ENCODE peak calls at places on chromosomes 11 and 22, in eight cellular contexts. I is Caki2, L is upper lobe of right lung, S is posterior vena cava, F is heart right ventricle, W is immature natural killer cell, A is foreskin fibroblast, O is skeletal muscle cell. M is an unnamed sample.

GRCh38 chr11:30825723-30826122 is 239.6 kb upstream of the MPPED2 start:
- DNase-seq in S (no peak), W (no peak), A (no peak), F (no peak), L (no peak), O (no peak), I (no peak), M (no peak)

GRCh38 chr11:76783901-76784813 is 1.0 kb downstream of the TSKU start:
- DNase-seq in L (peak), O (peak), S (peak), W (no peak), I (peak), A (peak), F (peak), M (peak)

GRCh38 chr11:37474889-37475288 is 876.9 kb upstream of the RAG2 start:
- DNase-seq in O (no peak), L (no peak), I (no peak), A (peak), S (no peak), F (no peak), W (no peak), M (no peak)

GRCh38 chr11:62974848-62975522 is 9.8 kb downstream of the SLC22A6 start:
- DNase-seq in L (peak), S (no peak), W (no peak), O (no peak), I (no peak), F (peak), A (no peak), M (peak)

GRCh38 chr11:35747638-35748037 is 85.1 kb downstream of the TRIM44 start:
- DNase-seq in O (no peak), F (no peak), W (no peak), A (no peak), S (no peak), L (no peak), I (no peak), M (peak)

GRCh38 chr11:68211546-68211945 is 1.6 kb downstream of the KMT5B start:
- DNase-seq in A (no peak), S (no peak), W (no peak), L (no peak), F (no peak), O (no peak), I (no peak), M (peak)

GRCh38 chr11:121321614-121322243 is 29.2 kb downstream of the SC5D start:
- DNase-seq in O (no peak), A (no peak), I (no peak), W (peak), F (no peak), S (no peak), L (no peak), M (no peak)

GRCh38 chr11:2097356-2097997 is 41.7 kb downstream of the IGF2 start:
- DNase-seq in O (peak), S (peak), W (no peak), F (peak), L (peak), I (peak), A (peak), M (no peak)

GRCh38 chr11:102225689-102226562 is 91.4 kb upstream of the BIRC3 start:
- DNase-seq in W (no peak), L (no peak), A (peak), I (peak), O (peak), F (no peak), S (no peak), M (no peak)

GRCh38 chr11:13082588-13082987 is 73.5 kb downstream of the RASSF10 start:
- DNase-seq in O (no peak), W (no peak), F (no peak), S (no peak), A (no peak), L (no peak), I (no peak), M (no peak)

GRCh38 chr11:103731681-103732080 is 304.8 kb upstream of the DDI1 start:
- DNase-seq in W (no peak), I (no peak), O (no peak), F (no peak), A (no peak), S (no peak), L (no peak), M (no peak)

GRCh38 chr11:89491141-89491690 is at the start of gene NOX4:
- DNase-seq in S (peak), F (peak), I (no peak), A (peak), W (no peak), L (peak), O (peak), M (no peak)

GRCh38 chr11:10770626-10771254 is 19.7 kb downstream of the CTR9 start:
- DNase-seq in S (no peak), F (peak), A (no peak), O (no peak), W (peak), I (peak), L (no peak), M (peak)

GRCh38 chr22:41900652-41901312 is 14.1 kb downstream of the SHISA8 start:
- DNase-seq in A (no peak), O (no peak), L (no peak), S (no peak), I (no peak), W (no peak), F (no peak), M (no peak)

GRCh38 chr11:17171342-17171741 is 36.4 kb downstream of the PIK3C2A start:
- DNase-seq in O (no peak), F (no peak), L (no peak), W (no peak), A (no peak), S (no peak), I (no peak), M (no peak)

GRCh38 chr11:95337972-95338429 is 107.0 kb upstream of the SESN3 start:
- DNase-seq in L (no peak), S (no peak), F (no peak), O (no peak), W (no peak), I (no peak), A (no peak), M (no peak)

GRCh38 chr11:43941257-43941879 is 1.1 kb upstream of the C11orf96 start:
- DNase-seq in L (no peak), W (no peak), I (no peak), F (no peak), S (peak), O (no peak), A (no peak), M (no peak)

GRCh38 chr11:70545626-70545945 is 147.3 kb downstream of the CTTN start:
- DNase-seq in S (peak), W (no peak), F (no peak), O (no peak), A (no peak), L (peak), I (no peak), M (no peak)

GRCh38 chr11:35160248-35160820 is 21.4 kb downstream of the CD44 start:
- DNase-seq in W (peak), O (no peak), L (no peak), A (no peak), I (no peak), F (no peak), S (no peak), M (no peak)

GRCh38 chr11:85725510-85726258 is 39.7 kb upstream of the CCDC89 start:
- DNase-seq in F (no peak), I (peak), W (no peak), O (peak), L (no peak), S (no peak), A (peak), M (no peak)

GRCh38 chr11:77695417-77695816 is 57.8 kb upstream of the CLNS1A start:
- DNase-seq in A (no peak), F (no peak), O (no peak), L (no peak), S (no peak), W (no peak), I (no peak), M (no peak)

GRCh38 chr11:63998558-63999348 is 12.5 kb downstream of the OTUB1 start:
- DNase-seq in O (no peak), L (no peak), I (no peak), W (no peak), F (no peak), S (no peak), A (no peak), M (no peak)

GRCh38 chr11:74725701-74726100 is 5.5 kb downstream of the CHRDL2 start:
- DNase-seq in I (no peak), S (no peak), A (no peak), W (no peak), O (no peak), L (no peak), F (no peak), M (no peak)

GRCh38 chr22:23904855-23905254 is 10.7 kb downstream of the MIF start:
- DNase-seq in L (no peak), S (no peak), O (no peak), F (peak), A (no peak), W (no peak), I (no peak), M (no peak)

GRCh38 chr11:66055021-66055420 is 2.9 kb downstream of the SF3B2 start:
- DNase-seq in A (no peak), L (peak), O (no peak), F (no peak), S (peak), I (no peak), W (no peak), M (no peak)

GRCh38 chr11:6438979-6439571 is 1.7 kb downstream of the HPX start:
- DNase-seq in W (peak), F (no peak), O (peak), I (peak), A (peak), S (no peak), L (no peak), M (peak)

GRCh38 chr11:68064876-68065275 is 26.1 kb downstream of the TCIRG1 start:
- DNase-seq in S (no peak), W (no peak), O (no peak), L (no peak), I (no peak), A (no peak), F (no peak), M (no peak)

GRCh38 chr11:128936546-128937275 is 6.0 kb downstream of the TP53AIP1 start:
- DNase-seq in S (peak), O (no peak), W (no peak), L (no peak), A (no peak), I (no peak), F (no peak), M (peak)

GRCh38 chr22:29184886-29185575 is 20.7 kb upstream of the EMID1 start:
- DNase-seq in S (no peak), W (no peak), F (no peak), O (no peak), A (no peak), I (no peak), L (no peak), M (no peak)

GRCh38 chr11:61700720-61701119 is 20.5 kb downstream of the DAGLA start:
- DNase-seq in W (no peak), A (peak), L (no peak), O (no peak), F (no peak), S (no peak), I (no peak), M (no peak)

GRCh38 chr11:120801801-120802689 is 221.9 kb upstream of the TBCEL start:
- DNase-seq in L (no peak), F (peak), A (peak), O (no peak), I (no peak), S (no peak), W (peak), M (peak)

GRCh38 chr11:12914401-12914912 is 94.7 kb upstream of the RASSF10 start:
- DNase-seq in L (peak), W (no peak), I (no peak), A (peak), O (peak), S (peak), F (peak), M (peak)

GRCh38 chr11:34213366-34213765 is 107.9 kb downstream of the NAT10 start:
- DNase-seq in O (no peak), F (no peak), W (no peak), I (peak), S (peak), A (no peak), L (no peak), M (no peak)

GRCh38 chr11:73001615-73002014 is 140.5 kb downstream of the FCHSD2 start:
- DNase-seq in F (no peak), O (peak), I (peak), W (no peak), A (peak), S (no peak), L (no peak), M (peak)

M was measured in NCI-H510A treated with DMSO at 0.1 percent for 48 hours.